ENCODE peak calls at places on chromosomes 5 and 9, in nine cellular contexts. Z is endodermal cell, L is BE2C, W is astrocyte of the spinal cord, N is SW 1271, Q is heart left ventricle, G is KBM-7, U is progenitor cell of endocrine pancreas, O is NB4. V is an unnamed sample.

GRCh38 chr5:132487841-132488555 is 2.6 kb downstream of the IRF1 start:
- DNase-seq in N (no peak), L (no peak), Q (no peak), O (peak; percentile 75), U (no peak), G (peak; percentile 64), Z (peak; percentile 29), W (no peak), V (no peak)

GRCh38 chr5:91898865-91899264 is 515.7 kb upstream of the ARRDC3 start:
- DNase-seq in O (no peak), G (no peak), U (no peak), Z (no peak), W (no peak), Q (no peak), L (peak; percentile 19), N (no peak), V (no peak)

GRCh38 chr5:180113660-180114303 is 42.2 kb upstream of the RNF130 start:
- DNase-seq in U (no peak), Z (no peak), N (no peak), W (no peak), Q (no peak), O (no peak), G (no peak), L (no peak), V (no peak)

GRCh38 chr5:170076707-170077106 is 29.0 kb upstream of the FOXI1 start:
- DNase-seq in O (no peak), Z (no peak), L (no peak), N (no peak), G (no peak), Q (no peak), U (no peak), W (no peak), V (no peak)

GRCh38 chr5:170144286-170145023 is 38.8 kb downstream of the FOXI1 start:
- DNase-seq in U (no peak), Z (peak; percentile 31), W (no peak), G (no peak), Q (no peak), N (no peak), O (no peak), L (no peak), V (no peak)

GRCh38 chr5:137075163-137075970 is 423.8 kb downstream of the SPOCK1 start:
- DNase-seq in Q (peak; percentile 44), W (no peak), L (peak; percentile 74), U (peak; percentile 77), G (peak; percentile 37), N (peak; percentile 76), Z (peak; percentile 97), O (peak; percentile 43), V (no peak)

GRCh38 chr5:42235241-42235640 is 188.0 kb upstream of the GHR start:
- DNase-seq in Z (no peak), U (no peak), G (no peak), W (no peak), N (no peak), L (no peak), O (no peak), Q (no peak), V (no peak)

GRCh38 chr5:115360036-115360685 is 63.7 kb upstream of the CCDC112 start:
- DNase-seq in L (no peak), U (no peak), N (no peak), G (no peak), O (no peak), W (peak; percentile 50), Q (no peak), Z (no peak), V (no peak)

GRCh38 chr9:114775981-114776380 is 29.9 kb downstream of the TNFSF15 start:
- DNase-seq in N (no peak), Q (no peak), U (no peak), Z (no peak), W (no peak), L (no peak), O (no peak), G (no peak), V (no peak)

GRCh38 chr5:10036136-10036535 is 213.6 kb downstream of the ATPSCKMT start:
- DNase-seq in L (peak; percentile 20), G (no peak), U (no peak), O (peak; percentile 10), Z (no peak), N (no peak), Q (no peak), W (no peak), V (no peak)

GRCh38 chr5:73284196-73284795 is 111.3 kb downstream of the TMEM174 start:
- DNase-seq in Z (no peak), W (no peak), L (no peak), G (no peak), O (no peak), U (no peak), Q (no peak), N (no peak), V (no peak)

V was measured in naive thymus-derived CD8-positive, alpha-beta T cell.